ENCODE peak calls at places on chromosomes 4 and X, in eight cellular contexts. One of them, this sample, is unnamed.

GRCh38 chr4:93791570-93792195 is 36.9 kb upstream of the ATOH1 start:
- DNase-seq in GM06990: peak; percentile 2
- DNase-seq in adrenal gland: peak; percentile 76
- DNase-seq in BE2C: peak; percentile 58
- DNase-seq in progenitor cell of endocrine pancreas: peak; percentile 42
- DNase-seq in cardiac fibroblast: peak; percentile 65
- DNase-seq in GM20000: peak; percentile 63
- DNase-seq in GM13976: peak; percentile 50
- DNase-seq in this sample: peak; percentile 71

GRCh38 chrX:47854474-47854873 is 17.8 kb downstream of the ZNF81 start:
- DNase-seq in GM06990: no peak
- DNase-seq in adrenal gland: peak; percentile 76
- DNase-seq in BE2C: peak; percentile 31
- DNase-seq in progenitor cell of endocrine pancreas: no peak
- DNase-seq in cardiac fibroblast: peak; percentile 39
- DNase-seq in GM20000: no peak
- DNase-seq in GM13976: no peak
- DNase-seq in this sample: peak; percentile 30

GRCh38 chr4:152657657-152658056 is 22.1 kb downstream of the TMEM154 start:
- DNase-seq in GM06990: no peak
- DNase-seq in adrenal gland: no peak
- DNase-seq in BE2C: no peak
- DNase-seq in progenitor cell of endocrine pancreas: no peak
- DNase-seq in cardiac fibroblast: no peak
- DNase-seq in GM20000: no peak
- DNase-seq in GM13976: no peak
- DNase-seq in this sample: no peak

GRCh38 chr4:28557755-28558154 is 1697.1 kb downstream of the STIM2 start:
- DNase-seq in GM06990: no peak
- DNase-seq in adrenal gland: no peak
- DNase-seq in BE2C: no peak
- DNase-seq in progenitor cell of endocrine pancreas: no peak
- DNase-seq in cardiac fibroblast: peak; percentile 93
- DNase-seq in GM20000: no peak
- DNase-seq in GM13976: no peak
- DNase-seq in this sample: no peak

GRCh38 chr4:123599920-123600394 is 203.4 kb downstream of the SPRY1 start:
- DNase-seq in GM06990: peak; percentile 77
- DNase-seq in adrenal gland: peak; percentile 85
- DNase-seq in BE2C: peak; percentile 11
- DNase-seq in progenitor cell of endocrine pancreas: no peak
- DNase-seq in cardiac fibroblast: peak; percentile 91
- DNase-seq in GM20000: peak; percentile 63
- DNase-seq in GM13976: peak; percentile 39
- DNase-seq in this sample: peak; percentile 38

GRCh38 chr4:185039508-185040273 is 21.4 kb downstream of the HELT start:
- DNase-seq in GM06990: peak; percentile 16
- DNase-seq in adrenal gland: peak; percentile 78
- DNase-seq in BE2C: peak; percentile 64
- DNase-seq in progenitor cell of endocrine pancreas: no peak
- DNase-seq in cardiac fibroblast: peak; percentile 79
- DNase-seq in GM20000: peak; percentile 78
- DNase-seq in GM13976: peak; percentile 76
- DNase-seq in this sample: no peak

GRCh38 chr4:150828159-150828558 is 186.9 kb downstream of the LRBA start:
- DNase-seq in GM06990: peak; percentile 74
- DNase-seq in adrenal gland: no peak
- DNase-seq in BE2C: no peak
- DNase-seq in progenitor cell of endocrine pancreas: no peak
- DNase-seq in cardiac fibroblast: no peak
- DNase-seq in GM20000: peak; percentile 55
- DNase-seq in GM13976: peak; percentile 47
- DNase-seq in this sample: no peak

GRCh38 chr4:16524911-16525574 is 298.8 kb upstream of the TAPT1 start:
- DNase-seq in GM06990: no peak
- DNase-seq in adrenal gland: peak; percentile 50
- DNase-seq in BE2C: no peak
- DNase-seq in progenitor cell of endocrine pancreas: no peak
- DNase-seq in cardiac fibroblast: peak; percentile 51
- DNase-seq in GM20000: no peak
- DNase-seq in GM13976: no peak
- DNase-seq in this sample: no peak

GRCh38 chr4:6372649-6373525 is 99.5 kb downstream of the PPP2R2C start:
- DNase-seq in GM06990: no peak
- DNase-seq in adrenal gland: no peak
- DNase-seq in BE2C: peak; percentile 63
- DNase-seq in progenitor cell of endocrine pancreas: no peak
- DNase-seq in cardiac fibroblast: peak; percentile 44
- DNase-seq in GM20000: peak; percentile 69
- DNase-seq in GM13976: peak; percentile 76
- DNase-seq in this sample: no peak

GRCh38 chr4:53453385-53453784 is 75.9 kb downstream of the FIP1L1 start:
- DNase-seq in GM06990: no peak
- DNase-seq in adrenal gland: no peak
- DNase-seq in BE2C: no peak
- DNase-seq in progenitor cell of endocrine pancreas: no peak
- DNase-seq in cardiac fibroblast: peak; percentile 34
- DNase-seq in GM20000: no peak
- DNase-seq in GM13976: no peak
- DNase-seq in this sample: no peak

GRCh38 chr4:82076809-82077208 is 297.0 kb downstream of the HNRNPD start:
- DNase-seq in GM06990: no peak
- DNase-seq in adrenal gland: no peak
- DNase-seq in BE2C: no peak
- DNase-seq in progenitor cell of endocrine pancreas: no peak
- DNase-seq in cardiac fibroblast: no peak
- DNase-seq in GM20000: no peak
- DNase-seq in GM13976: no peak
- DNase-seq in this sample: no peak

GRCh38 chr4:52837716-52838558 is 24.2 kb upstream of the RASL11B start:
- DNase-seq in GM06990: no peak
- DNase-seq in adrenal gland: no peak
- DNase-seq in BE2C: no peak
- DNase-seq in progenitor cell of endocrine pancreas: no peak
- DNase-seq in cardiac fibroblast: peak; percentile 63
- DNase-seq in GM20000: no peak
- DNase-seq in GM13976: no peak
- DNase-seq in this sample: no peak

GRCh38 chrX:19344661-19345060 is 934 bp downstream of the PDHA1 start:
- DNase-seq in GM06990: no peak
- DNase-seq in adrenal gland: no peak
- DNase-seq in BE2C: no peak
- DNase-seq in progenitor cell of endocrine pancreas: no peak
- DNase-seq in cardiac fibroblast: no peak
- DNase-seq in GM20000: no peak
- DNase-seq in GM13976: no peak
- DNase-seq in this sample: no peak

GRCh38 chr4:100517864-100518341 is at the start of gene EMCN:
- DNase-seq in GM06990: no peak
- DNase-seq in adrenal gland: no peak
- DNase-seq in BE2C: no peak
- DNase-seq in progenitor cell of endocrine pancreas: no peak
- DNase-seq in cardiac fibroblast: peak; percentile 47
- DNase-seq in GM20000: no peak
- DNase-seq in GM13976: no peak
- DNase-seq in this sample: no peak

GRCh38 chrX:19174401-19175025 is 52.2 kb upstream of the ADGRG2 start:
- DNase-seq in GM06990: no peak
- DNase-seq in adrenal gland: no peak
- DNase-seq in BE2C: no peak
- DNase-seq in progenitor cell of endocrine pancreas: no peak
- DNase-seq in cardiac fibroblast: peak; percentile 71
- DNase-seq in GM20000: no peak
- DNase-seq in GM13976: no peak
- DNase-seq in this sample: no peak

GRCh38 chr4:68905598-68906237 is 45.9 kb downstream of the UGT2A3 start:
- DNase-seq in GM06990: no peak
- DNase-seq in adrenal gland: no peak
- DNase-seq in BE2C: no peak
- DNase-seq in progenitor cell of endocrine pancreas: peak; percentile 27
- DNase-seq in cardiac fibroblast: no peak
- DNase-seq in GM20000: no peak
- DNase-seq in GM13976: no peak
- DNase-seq in this sample: no peak

GRCh38 chrX:31038585-31039326 is 33.1 kb downstream of the FTHL17 start:
- DNase-seq in GM06990: no peak
- DNase-seq in adrenal gland: peak; percentile 57
- DNase-seq in BE2C: peak; percentile 52
- DNase-seq in progenitor cell of endocrine pancreas: no peak
- DNase-seq in cardiac fibroblast: peak; percentile 61
- DNase-seq in GM20000: peak; percentile 14
- DNase-seq in GM13976: peak; percentile 27
- DNase-seq in this sample: peak; percentile 47

GRCh38 chrX:104522386-104522785 is 43.6 kb upstream of the IL1RAPL2 start:
- DNase-seq in GM06990: no peak
- DNase-seq in adrenal gland: no peak
- DNase-seq in BE2C: no peak
- DNase-seq in progenitor cell of endocrine pancreas: no peak
- DNase-seq in cardiac fibroblast: no peak
- DNase-seq in GM20000: no peak
- DNase-seq in GM13976: no peak
- DNase-seq in this sample: no peak

GRCh38 chr4:11197942-11198341 is 230.8 kb downstream of the HS3ST1 start:
- DNase-seq in GM06990: no peak
- DNase-seq in adrenal gland: no peak
- DNase-seq in BE2C: no peak
- DNase-seq in progenitor cell of endocrine pancreas: no peak
- DNase-seq in cardiac fibroblast: no peak
- DNase-seq in GM20000: no peak
- DNase-seq in GM13976: no peak
- DNase-seq in this sample: no peak

GRCh38 chr4:8739357-8739756 is 132.3 kb downstream of the HMX1 start:
- DNase-seq in GM06990: no peak
- DNase-seq in adrenal gland: peak; percentile 31
- DNase-seq in BE2C: no peak
- DNase-seq in progenitor cell of endocrine pancreas: no peak
- DNase-seq in cardiac fibroblast: no peak
- DNase-seq in GM20000: no peak
- DNase-seq in GM13976: peak; percentile 20
- DNase-seq in this sample: no peak

DNA sequence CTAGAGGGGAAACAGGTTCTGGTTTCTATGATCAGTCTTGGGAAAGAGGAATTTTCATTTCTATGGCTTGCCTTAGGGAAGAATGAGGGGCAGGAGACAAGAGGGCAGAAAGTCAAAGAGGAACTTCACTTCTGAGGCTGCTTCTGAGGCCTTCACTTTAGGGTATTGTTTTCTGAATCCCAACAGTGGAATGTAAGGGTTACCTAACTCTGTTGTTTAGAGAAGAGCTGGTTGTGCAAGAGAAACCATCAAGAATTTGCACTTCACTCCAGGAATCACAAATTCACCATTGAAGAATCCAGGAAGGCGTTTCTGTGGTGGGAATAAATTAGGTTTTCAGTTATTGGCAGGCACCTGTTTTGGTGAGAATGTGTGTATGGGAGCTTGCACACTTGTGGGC is 126.7 kb upstream of the AMOT start:
- DNase-seq in GM06990: no peak
- DNase-seq in adrenal gland: no peak
- DNase-seq in BE2C: no peak
- DNase-seq in progenitor cell of endocrine pancreas: no peak
- DNase-seq in cardiac fibroblast: peak; percentile 0
- DNase-seq in GM20000: no peak
- DNase-seq in GM13976: no peak
- DNase-seq in this sample: no peak
- TF ChIP-seq CTCF in GM06990: no peak
- TF ChIP-seq CTCF in adrenal gland: no peak
- TF ChIP-seq CTCF in BE2C: no peak
- TF ChIP-seq CTCF in progenitor cell of endocrine pancreas: no peak
- TF ChIP-seq CTCF in cardiac fibroblast: no peak
- TF ChIP-seq CTCF in GM20000: no peak
- TF ChIP-seq CTCF in GM13976: no peak
- TF ChIP-seq CTCF in this sample: no peak

GRCh38 chr4:98506462-98507132 is 151.8 kb downstream of the TSPAN5 start:
- DNase-seq in GM06990: no peak
- DNase-seq in adrenal gland: no peak
- DNase-seq in BE2C: no peak
- DNase-seq in progenitor cell of endocrine pancreas: no peak
- DNase-seq in cardiac fibroblast: no peak
- DNase-seq in GM20000: no peak
- DNase-seq in GM13976: no peak
- DNase-seq in this sample: no peak
- TF ChIP-seq CTCF in GM06990: peak; percentile 28
- TF ChIP-seq CTCF in adrenal gland: no peak
- TF ChIP-seq CTCF in BE2C: peak; percentile 23
- TF ChIP-seq CTCF in progenitor cell of endocrine pancreas: peak; percentile 31
- TF ChIP-seq CTCF in cardiac fibroblast: peak; percentile 17
- TF ChIP-seq CTCF in GM20000: no peak
- TF ChIP-seq CTCF in GM13976: peak; percentile 14
- TF ChIP-seq CTCF in this sample: peak; percentile 34

DNA sequence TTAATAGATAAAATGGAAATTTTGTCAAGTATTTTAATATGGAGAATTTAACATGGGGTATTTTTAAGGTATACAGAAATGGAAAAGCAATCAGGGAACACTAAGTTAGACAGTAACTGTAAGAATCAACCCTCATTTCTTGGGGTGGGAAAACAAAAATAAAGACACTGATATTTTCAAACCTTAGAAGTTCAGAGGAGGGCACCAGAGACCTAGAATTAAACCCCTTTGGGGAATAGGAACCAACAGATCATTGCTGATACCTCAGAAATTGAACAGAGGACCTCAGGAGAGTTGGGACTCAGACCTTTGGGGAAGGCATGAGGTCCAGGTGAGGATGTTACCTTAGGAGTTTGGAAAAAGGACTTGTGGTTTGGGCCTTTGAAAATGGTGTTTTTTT is 435.6 kb downstream of the TMA16 start:
- DNase-seq in GM06990: no peak
- DNase-seq in adrenal gland: no peak
- DNase-seq in BE2C: no peak
- DNase-seq in progenitor cell of endocrine pancreas: no peak
- DNase-seq in cardiac fibroblast: no peak
- DNase-seq in GM20000: no peak
- DNase-seq in GM13976: no peak
- DNase-seq in this sample: no peak
- TF ChIP-seq CTCF in GM06990: no peak
- TF ChIP-seq CTCF in adrenal gland: no peak
- TF ChIP-seq CTCF in BE2C: no peak
- TF ChIP-seq CTCF in progenitor cell of endocrine pancreas: no peak
- TF ChIP-seq CTCF in cardiac fibroblast: no peak
- TF ChIP-seq CTCF in GM20000: no peak
- TF ChIP-seq CTCF in GM13976: no peak
- TF ChIP-seq CTCF in this sample: no peak

DNA sequence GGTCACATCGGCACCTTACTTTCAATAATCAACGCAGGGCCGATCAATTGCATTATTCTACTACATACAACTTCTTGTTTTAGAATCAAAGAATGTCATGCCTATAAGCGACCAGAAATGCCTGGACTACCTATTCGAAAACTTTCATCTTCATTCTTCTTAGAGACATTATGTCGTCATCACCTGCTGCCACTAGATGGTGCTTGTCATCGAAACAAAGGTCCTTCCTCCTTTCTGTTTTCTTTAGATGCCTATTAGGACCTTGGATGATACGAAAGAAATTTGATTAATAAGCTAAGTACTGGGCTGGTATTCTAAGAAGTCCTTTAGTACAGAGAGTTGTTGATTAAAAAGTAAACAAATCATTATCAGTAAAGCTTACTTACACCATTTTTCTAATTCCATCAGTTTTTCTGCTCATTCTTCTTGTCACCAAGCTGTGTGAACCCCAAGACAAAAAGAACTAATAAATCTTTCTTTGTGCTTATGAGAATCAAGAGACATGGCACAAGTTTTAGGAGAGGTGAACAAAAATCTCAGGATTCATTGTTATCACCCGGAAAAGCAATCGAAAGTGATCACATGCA is 154.5 kb upstream of the SLC4A4 start:
- DNase-seq in GM06990: peak; percentile 9
- DNase-seq in adrenal gland: peak; percentile 74
- DNase-seq in BE2C: peak; percentile 38
- DNase-seq in progenitor cell of endocrine pancreas: no peak
- DNase-seq in cardiac fibroblast: peak; percentile 69
- DNase-seq in GM20000: peak; percentile 80
- DNase-seq in GM13976: peak; percentile 74
- DNase-seq in this sample: peak; percentile 33
- TF ChIP-seq CTCF in GM06990: peak; percentile 81
- TF ChIP-seq CTCF in adrenal gland: peak; percentile 55
- TF ChIP-seq CTCF in BE2C: peak; percentile 79
- TF ChIP-seq CTCF in progenitor cell of endocrine pancreas: peak; percentile 64
- TF ChIP-seq CTCF in cardiac fibroblast: peak; percentile 55
- TF ChIP-seq CTCF in GM20000: peak; percentile 43
- TF ChIP-seq CTCF in GM13976: peak; percentile 82
- TF ChIP-seq CTCF in this sample: peak; percentile 64